ENCODE peak calls at places on chromosomes 5 and 9, in six cellular contexts. G is transverse colon, V is GM23338, R is GM23248, I is lung microvascular endothelial cell, M is left kidney. L is an unnamed sample.

GRCh38 chr9:132372177-132373095 is 17.6 kb upstream of the SETX start:
- DNase-seq in G (peak; percentile 35), V (no peak), R (peak; percentile 5), I (peak; percentile 98), M (peak; percentile 26), L (peak; percentile 97)

GRCh38 chr5:66291771-66292170 is 147.7 kb downstream of the SREK1 start:
- DNase-seq in G (no peak), V (no peak), R (no peak), I (no peak), M (no peak), L (no peak)

GRCh38 chr5:157177935-157178334 is 2.7 kb upstream of the ITK start:
- DNase-seq in G (no peak), V (no peak), R (no peak), I (no peak), M (no peak), L (no peak)

GRCh38 chr9:93815135-93815534 is 140.0 kb downstream of the BARX1 start:
- DNase-seq in G (no peak), V (no peak), R (no peak), I (no peak), M (no peak), L (no peak)

GRCh38 chr5:72498284-72498683 is 8.9 kb downstream of the ZNF366 start:
- DNase-seq in G (no peak), V (no peak), R (peak; percentile 78), I (peak; percentile 66), M (no peak), L (peak; percentile 67)

GRCh38 chr9:127942152-127943010 is 4.7 kb upstream of the DPM2 start:
- DNase-seq in G (peak; percentile 63), V (peak; percentile 85), R (peak; percentile 86), I (peak; percentile 73), M (peak; percentile 85), L (peak; percentile 58)

GRCh38 chr9:134231330-134231745 is 67.0 kb upstream of the RNU6ATAC start:
- DNase-seq in G (peak; percentile 20), V (no peak), R (peak; percentile 32), I (no peak), M (peak; percentile 63), L (no peak)

GRCh38 chr5:89343666-89344065 is 460.7 kb upstream of the MEF2C start:
- DNase-seq in G (peak; percentile 44), V (no peak), R (no peak), I (no peak), M (no peak), L (peak; percentile 8)

GRCh38 chr9:11973011-11973410 is 720.2 kb upstream of the TYRP1 start:
- DNase-seq in G (no peak), V (no peak), R (peak; percentile 0), I (no peak), M (no peak), L (no peak)

GRCh38 chr5:19241690-19242089 is 746.3 kb downstream of the CDH18 start:
- DNase-seq in G (no peak), V (no peak), R (no peak), I (no peak), M (no peak), L (peak; percentile 2)

GRCh38 chr5:143698534-143698933 is 113.4 kb upstream of the HMHB1 start:
- DNase-seq in G (no peak), V (no peak), R (no peak), I (no peak), M (no peak), L (no peak)

GRCh38 chr9:129539446-129539845 is 81.5 kb downstream of the C9orf50 start:
- DNase-seq in G (no peak), V (no peak), R (no peak), I (no peak), M (no peak), L (no peak)

GRCh38 chr9:89357331-89358197 is 39.3 kb downstream of the SECISBP2 start:
- DNase-seq in G (no peak), V (no peak), R (no peak), I (no peak), M (no peak), L (no peak)

GRCh38 chr9:18429065-18429464 is 44.9 kb upstream of the ADAMTSL1 start:
- DNase-seq in G (no peak), V (no peak), R (peak; percentile 69), I (no peak), M (no peak), L (no peak)

GRCh38 chr5:14331377-14331776 is 188.2 kb downstream of the TRIO start:
- DNase-seq in G (no peak), V (no peak), R (no peak), I (no peak), M (no peak), L (no peak)

GRCh38 chr5:135106610-135107009 is 72.6 kb upstream of the PITX1 start:
- DNase-seq in G (no peak), V (no peak), R (no peak), I (no peak), M (no peak), L (no peak)

GRCh38 chr9:87812375-87813118 is 70.1 kb upstream of the SPATA31E1 start:
- DNase-seq in G (no peak), V (peak; percentile 75), R (peak; percentile 88), I (peak; percentile 64), M (peak; percentile 37), L (peak; percentile 49)

GRCh38 chr5:81856948-81857928 is 106.3 kb upstream of the SSBP2 start:
- DNase-seq in G (peak; percentile 38), V (peak; percentile 69), R (peak; percentile 29), I (peak; percentile 24), M (peak; percentile 29), L (peak; percentile 62)

GRCh38 chr5:21807953-21808352 is 1045.2 kb downstream of the CDH12 start:
- DNase-seq in G (no peak), V (peak; percentile 21), R (peak; percentile 60), I (peak; percentile 7), M (peak; percentile 4), L (no peak)

GRCh38 chr9:137618105-137619067 is at the start of gene EHMT1:
- DNase-seq in G (peak; percentile 91), V (peak; percentile 86), R (peak; percentile 95), I (peak; percentile 88), M (peak; percentile 95), L (peak; percentile 83)

GRCh38 chr5:14417232-14417730 is 164.3 kb upstream of the OTULINL start:
- DNase-seq in G (no peak), V (peak; percentile 41), R (peak; percentile 63), I (no peak), M (peak; percentile 66), L (no peak)

GRCh38 chr9:107243757-107244156 is 39.3 kb upstream of the RAD23B start:
- DNase-seq in G (peak; percentile 65), V (no peak), R (peak; percentile 48), I (peak; percentile 52), M (no peak), L (no peak)

GRCh38 chr5:81420039-81420667 is 26.2 kb upstream of the ACOT12 start:
- DNase-seq in G (no peak), V (no peak), R (peak; percentile 96), I (peak; percentile 93), M (no peak), L (peak; percentile 85)

GRCh38 chr5:35248843-35249780 is 18.8 kb upstream of the PRLR start:
- DNase-seq in G (no peak), V (no peak), R (no peak), I (peak; percentile 14), M (no peak), L (no peak)

GRCh38 chr9:96408409-96409280 is 9.5 kb downstream of the ZNF367 start:
- DNase-seq in G (no peak), V (no peak), R (no peak), I (no peak), M (no peak), L (no peak)

GRCh38 chr9:34988218-34989055 is 1.1 kb upstream of the DNAJB5 start:
- DNase-seq in G (peak; percentile 37), V (peak; percentile 73), R (peak; percentile 79), I (no peak), M (peak; percentile 47), L (no peak)

GRCh38 chr5:40873481-40873880 is 32.3 kb downstream of the CARD6 start:
- DNase-seq in G (no peak), V (no peak), R (no peak), I (no peak), M (no peak), L (no peak)

GRCh38 chr5:112036206-112036605 is 279.2 kb upstream of the NREP start:
- DNase-seq in G (no peak), V (no peak), R (peak; percentile 29), I (no peak), M (no peak), L (no peak)

GRCh38 chr5:87899109-87900100 is 369.2 kb downstream of the TMEM161B start:
- DNase-seq in G (no peak), V (peak; percentile 23), R (peak; percentile 1), I (peak; percentile 1), M (peak; percentile 73), L (no peak)

GRCh38 chr9:113503613-113504230 is 40.2 kb downstream of the RGS3 start:
- DNase-seq in G (no peak), V (no peak), R (no peak), I (peak; percentile 89), M (peak; percentile 50), L (peak; percentile 97)

GRCh38 chr5:21817668-21818419 is 1035.3 kb downstream of the CDH12 start:
- DNase-seq in G (no peak), V (peak; percentile 15), R (peak; percentile 51), I (peak; percentile 46), M (peak; percentile 16), L (peak; percentile 21)

GRCh38 chr5:150109921-150110320 is 23.6 kb upstream of the CSF1R start:
- DNase-seq in G (no peak), V (peak; percentile 32), R (no peak), I (no peak), M (no peak), L (no peak)

GRCh38 chr5:122415481-122416120 is 103.6 kb downstream of the SNCAIP start:
- DNase-seq in G (peak; percentile 53), V (peak; percentile 89), R (peak; percentile 75), I (peak; percentile 57), M (peak; percentile 93), L (peak; percentile 74)

GRCh38 chr5:159189310-159189709 is 20.0 kb downstream of the RNF145 start:
- DNase-seq in G (no peak), V (no peak), R (no peak), I (peak; percentile 10), M (no peak), L (peak; percentile 28)

GRCh38 chr9:117073539-117074336 is 341.1 kb downstream of the ASTN2 start:
- DNase-seq in G (no peak), V (peak; percentile 87), R (peak; percentile 29), I (no peak), M (peak; percentile 75), L (no peak)